ENCODE peak calls at places on chromosome 20, in eight cellular contexts. T is foreskin keratinocyte, K is heart left ventricle, O is activated B cell treated with CpG ODN at 0.5 μM for 24 hours, L is suprapubic skin, H is neural crest cell, Q is astrocyte, B is sigmoid colon. P is an unnamed sample.

GRCh38 chr20:57598491-57598890 is 21.7 kb downstream of the ZBP1 start:
- DNase-seq in T (no peak), K (no peak), O (no peak), L (no peak), H (no peak), Q (no peak), B (no peak), P (no peak)

GRCh38 chr20:18613553-18613952 is 25.7 kb downstream of the DTD1 start:
- DNase-seq in T (peak), K (no peak), O (no peak), L (no peak), H (no peak), Q (no peak), B (no peak), P (no peak)

GRCh38 chr20:4829494-4830211 is 107.9 kb downstream of the PRND start:
- DNase-seq in T (no peak), K (peak), O (no peak), L (no peak), H (no peak), Q (no peak), B (peak), P (no peak)

GRCh38 chr20:58312836-58313235 is 3.3 kb downstream of the RAB22A start:
- DNase-seq in T (peak), K (no peak), O (no peak), L (no peak), H (no peak), Q (no peak), B (no peak), P (peak)

GRCh38 chr20:18223399-18223798 is 64.9 kb upstream of the ZNF133 start:
- DNase-seq in T (peak), K (no peak), O (no peak), L (no peak), H (no peak), Q (no peak), B (no peak), P (no peak)

GRCh38 chr20:54068966-54069365 is 1.4 kb downstream of the BCAS1 start:
- DNase-seq in T (no peak), K (no peak), O (no peak), L (no peak), H (no peak), Q (no peak), B (no peak), P (no peak)

GRCh38 chr20:34549929-34550305 is 8.6 kb upstream of the MAP1LC3A start:
- DNase-seq in T (no peak), K (no peak), O (no peak), L (no peak), H (no peak), Q (no peak), B (no peak), P (no peak)

GRCh38 chr20:38724603-38725457 is 544 bp downstream of the SLC32A1 start:
- DNase-seq in T (no peak), K (no peak), O (no peak), L (no peak), H (no peak), Q (no peak), B (no peak), P (no peak)

GRCh38 chr20:51275816-51276215 is 252.9 kb upstream of the KCNG1 start:
- DNase-seq in T (no peak), K (no peak), O (no peak), L (no peak), H (no peak), Q (peak), B (no peak), P (no peak)

GRCh38 chr20:52047811-52048302 is 143.7 kb downstream of the ZFP64 start:
- DNase-seq in T (no peak), K (no peak), O (no peak), L (no peak), H (no peak), Q (peak), B (no peak), P (peak)

GRCh38 chr20:62952373-62953166 is at the start of gene SLC17A9:
- DNase-seq in T (no peak), K (peak), O (peak), L (peak), H (no peak), Q (peak), B (peak), P (peak)

GRCh38 chr20:61692476-61692875 is 373.2 kb downstream of the TAF4 start:
- DNase-seq in T (no peak), K (no peak), O (no peak), L (no peak), H (no peak), Q (no peak), B (no peak), P (no peak)

GRCh38 chr20:10762216-10762615 is 88.4 kb upstream of the JAG1 start:
- DNase-seq in T (no peak), K (no peak), O (no peak), L (no peak), H (no peak), Q (no peak), B (no peak), P (no peak)

GRCh38 chr20:58447733-58448391 is 58.8 kb downstream of the VAPB start:
- DNase-seq in T (no peak), K (peak), O (no peak), L (no peak), H (peak), Q (peak), B (no peak), P (peak)

GRCh38 chr20:57470212-57470522 is 54.8 kb downstream of the CTCFL start:
- DNase-seq in T (no peak), K (no peak), O (no peak), L (peak), H (no peak), Q (no peak), B (peak), P (no peak)

GRCh38 chr20:15185913-15186312 is 848.5 kb upstream of the FLRT3 start:
- DNase-seq in T (no peak), K (no peak), O (no peak), L (no peak), H (no peak), Q (no peak), B (no peak), P (no peak)

GRCh38 chr20:38573381-38573780 is 7.6 kb upstream of the ADIG start:
- DNase-seq in T (no peak), K (no peak), O (no peak), L (no peak), H (no peak), Q (no peak), B (no peak), P (no peak)

GRCh38 chr20:62590301-62591121 is 51.8 kb upstream of the SLCO4A1 start:
- DNase-seq in T (peak), K (no peak), O (no peak), L (no peak), H (no peak), Q (peak), B (no peak), P (no peak)

GRCh38 chr20:39960522-39961420 is 728.3 kb downstream of the MAFB start:
- DNase-seq in T (no peak), K (peak), O (no peak), L (no peak), H (no peak), Q (no peak), B (peak), P (no peak)

GRCh38 chr20:34069341-34070078 is 42.5 kb downstream of the EIF2S2 start:
- DNase-seq in T (peak), K (peak), O (no peak), L (peak), H (peak), Q (peak), B (peak), P (peak)

GRCh38 chr20:62580052-62580451 is 62.3 kb upstream of the SLCO4A1 start:
- DNase-seq in T (no peak), K (peak), O (no peak), L (no peak), H (no peak), Q (no peak), B (no peak), P (no peak)

GRCh38 chr20:51583073-51583472 is 40.6 kb upstream of the NFATC2 start:
- DNase-seq in T (no peak), K (no peak), O (no peak), L (no peak), H (no peak), Q (no peak), B (no peak), P (no peak)

GRCh38 chr20:16944753-16945152 is 196.6 kb downstream of the OTOR start:
- DNase-seq in T (no peak), K (no peak), O (no peak), L (no peak), H (no peak), Q (peak), B (no peak), P (no peak)

GRCh38 chr20:52137850-52138249 is 53.7 kb downstream of the ZFP64 start:
- DNase-seq in T (no peak), K (no peak), O (no peak), L (no peak), H (no peak), Q (no peak), B (no peak), P (no peak)

GRCh38 chr20:32902456-32903420 is 44.0 kb downstream of the EFCAB8 start:
- DNase-seq in T (peak), K (peak), O (peak), L (no peak), H (peak), Q (peak), B (peak), P (peak)

GRCh38 chr20:62819494-62820174 is 2.8 kb downstream of the COL9A3 start:
- DNase-seq in T (no peak), K (no peak), O (no peak), L (no peak), H (no peak), Q (no peak), B (no peak), P (no peak)

GRCh38 chr20:35511814-35512420 is 17.5 kb downstream of the C20orf173 start:
- DNase-seq in T (peak), K (no peak), O (no peak), L (no peak), H (peak), Q (peak), B (no peak), P (no peak)

GRCh38 chr20:44324343-44324742 is 12.5 kb upstream of the R3HDML start:
- DNase-seq in T (peak), K (no peak), O (no peak), L (no peak), H (no peak), Q (no peak), B (no peak), P (no peak)

GRCh38 chr20:51434556-51435256 is 107.8 kb downstream of the NFATC2 start:
- DNase-seq in T (peak), K (no peak), O (no peak), L (no peak), H (no peak), Q (peak), B (no peak), P (no peak)

GRCh38 chr20:9059931-9060330 is 9.0 kb upstream of the PLCB4 start:
- DNase-seq in T (peak), K (no peak), O (no peak), L (no peak), H (no peak), Q (peak), B (no peak), P (no peak)

GRCh38 chr20:40683221-40683893 is 5.7 kb downstream of the MAFB start:
- DNase-seq in T (peak), K (peak), O (no peak), L (peak), H (no peak), Q (peak), B (no peak), P (no peak)

GRCh38 chr20:16003310-16003709 is 569.9 kb downstream of the KIF16B start:
- DNase-seq in T (no peak), K (no peak), O (no peak), L (no peak), H (no peak), Q (no peak), B (no peak), P (no peak)

GRCh38 chr20:56974499-56975250 is 291.8 kb downstream of the BMP7 start:
- DNase-seq in T (peak), K (no peak), O (no peak), L (no peak), H (peak), Q (peak), B (no peak), P (peak)

GRCh38 chr20:52103911-52104545 is 87.6 kb downstream of the ZFP64 start:
- DNase-seq in T (peak), K (no peak), O (no peak), L (no peak), H (no peak), Q (peak), B (peak), P (peak)

GRCh38 chr20:51651921-51652549 is 109.5 kb upstream of the NFATC2 start:
- DNase-seq in T (no peak), K (no peak), O (no peak), L (no peak), H (no peak), Q (no peak), B (no peak), P (no peak)

GRCh38 chr20:17761612-17762011 is 61.8 kb downstream of the BANF2 start:
- DNase-seq in T (no peak), K (no peak), O (no peak), L (no peak), H (no peak), Q (peak), B (no peak), P (no peak)

GRCh38 chr20:24683676-24684075 is 214.2 kb downstream of the SYNDIG1 start:
- DNase-seq in T (no peak), K (no peak), O (no peak), L (peak), H (no peak), Q (no peak), B (peak), P (no peak)

GRCh38 chr20:46267108-46267820 is 41.0 kb downstream of the CDH22 start:
- DNase-seq in T (no peak), K (no peak), O (no peak), L (no peak), H (no peak), Q (no peak), B (no peak), P (no peak)

GRCh38 chr20:46265539-46265938 is 42.8 kb downstream of the CDH22 start:
- DNase-seq in T (no peak), K (no peak), O (no peak), L (no peak), H (no peak), Q (no peak), B (no peak), P (no peak)

GRCh38 chr20:46268662-46269061 is 39.6 kb downstream of the CDH22 start:
- DNase-seq in T (no peak), K (no peak), O (no peak), L (no peak), H (no peak), Q (no peak), B (no peak), P (no peak)

GRCh38 chr20:46269372-46269771 is 38.9 kb downstream of the CDH22 start:
- DNase-seq in T (no peak), K (no peak), O (no peak), L (no peak), H (no peak), Q (no peak), B (no peak), P (no peak)

GRCh38 chr20:46268131-46268611 is 40.1 kb downstream of the CDH22 start:
- DNase-seq in T (no peak), K (no peak), O (no peak), L (no peak), H (peak), Q (no peak), B (no peak), P (no peak)
- TF ChIP-seq CTCF in T (no peak), K (no peak), O (no peak), L (no peak), H (no peak), Q (no peak), B (no peak), P (no peak)

GRCh38 chr20:59560588-59561227 is 43.6 kb upstream of the PHACTR3 start:
- DNase-seq in T (no peak), K (no peak), O (no peak), L (no peak), H (no peak), Q (no peak), B (no peak), P (no peak)

GRCh38 chr20:59559863-59560262 is 44.5 kb upstream of the PHACTR3 start:
- DNase-seq in T (no peak), K (no peak), O (no peak), L (no peak), H (no peak), Q (no peak), B (no peak), P (no peak)

GRCh38 chr20:59559024-59559817 is 45.1 kb upstream of the PHACTR3 start:
- DNase-seq in T (no peak), K (no peak), O (no peak), L (no peak), H (no peak), Q (no peak), B (no peak), P (no peak)

GRCh38 chr20:59561614-59562277 is 42.6 kb upstream of the PHACTR3 start:
- DNase-seq in T (no peak), K (no peak), O (no peak), L (no peak), H (no peak), Q (no peak), B (no peak), P (no peak)

DNA sequence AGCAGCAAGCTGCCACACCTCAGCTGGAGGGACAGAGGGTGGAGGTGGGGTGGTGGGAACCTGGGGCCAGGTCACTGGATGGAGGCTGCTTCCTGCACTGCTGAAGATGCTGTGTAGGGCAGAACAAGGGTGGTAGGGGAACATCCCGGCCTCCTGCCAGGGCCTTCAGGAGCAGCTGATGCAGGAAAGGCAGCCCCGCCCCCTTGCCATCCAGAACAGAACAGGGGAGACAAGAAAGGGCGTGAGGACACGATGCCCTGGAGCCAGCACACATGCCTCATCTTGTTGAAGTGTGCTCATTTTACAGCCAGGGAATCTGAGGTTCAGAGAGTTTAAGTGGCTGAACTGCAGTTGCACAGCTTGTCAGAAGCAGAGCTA is 43.1 kb upstream of the PHACTR3 start:
- DNase-seq in T (peak), K (no peak), O (no peak), L (peak), H (no peak), Q (no peak), B (no peak), P (no peak)
- TF ChIP-seq CTCF in T (no peak), K (no peak), O (no peak), L (no peak), H (no peak), Q (no peak), B (no peak), P (no peak)

GRCh38 chr20:36666181-36666740 is 20.3 kb upstream of the SLA2 start:
- DNase-seq in T (peak), K (no peak), O (no peak), L (no peak), H (no peak), Q (no peak), B (no peak), P (no peak)
- TF ChIP-seq CTCF in T (peak), K (peak), O (no peak), L (no peak), H (peak), Q (no peak), B (no peak), P (no peak)

DNA sequence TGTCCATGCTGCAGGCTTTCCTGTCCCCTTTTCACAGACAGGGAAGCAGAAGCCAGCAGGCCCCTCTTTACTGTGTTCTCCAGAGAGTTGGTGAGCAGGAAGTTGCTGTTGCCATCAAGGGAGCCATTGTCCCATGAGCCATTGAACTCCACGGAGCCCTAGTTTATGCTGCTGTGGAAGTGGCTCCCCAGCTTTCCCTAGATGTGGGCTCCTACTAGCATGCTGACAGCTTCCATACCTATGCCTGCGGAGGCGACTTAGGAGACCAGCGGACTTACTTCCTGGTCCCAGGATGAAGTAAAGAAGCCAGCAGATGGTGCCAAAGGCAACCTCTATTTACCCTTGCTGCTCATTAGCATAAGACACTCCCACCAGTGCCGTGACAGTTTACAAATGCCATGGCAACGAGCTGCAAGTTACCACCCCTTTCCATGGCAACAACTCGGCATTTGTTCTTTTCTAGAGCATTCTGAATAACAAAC is 30.8 kb upstream of the FKBP1A start:
- DNase-seq in T (peak), K (no peak), O (no peak), L (no peak), H (peak), Q (peak), B (no peak), P (peak)
- TF ChIP-seq CTCF in T (peak), K (no peak), O (no peak), L (no peak), H (peak), Q (peak), B (no peak), P (no peak)

GRCh38 chr20:49935746-49936152 is 448 bp upstream of the RNF114 start:
- DNase-seq in T (no peak), K (no peak), O (no peak), L (no peak), H (no peak), Q (no peak), B (no peak), P (no peak)

GRCh38 chr20:49938173-49939163 is 2.3 kb downstream of the RNF114 start:
- DNase-seq in T (peak), K (peak), O (no peak), L (peak), H (no peak), Q (peak), B (peak), P (no peak)

GRCh38 chr20:49937023-49937929 is 1.1 kb downstream of the RNF114 start:
- DNase-seq in T (peak), K (no peak), O (no peak), L (no peak), H (no peak), Q (no peak), B (peak), P (peak)

GRCh38 chr20:49941456-49941855 is 5.3 kb downstream of the RNF114 start:
- DNase-seq in T (no peak), K (no peak), O (no peak), L (no peak), H (no peak), Q (no peak), B (peak), P (no peak)

GRCh38 chr20:49936153-49937022 is at the start of gene RNF114:
- DNase-seq in T (peak), K (peak), O (peak), L (peak), H (peak), Q (peak), B (peak), P (peak)
- TF ChIP-seq CTCF in T (peak), K (no peak), O (no peak), L (no peak), H (no peak), Q (no peak), B (no peak), P (no peak)

GRCh38 chr20:23243791-23244190 is 106.8 kb upstream of the NXT1 start:
- DNase-seq in T (no peak), K (no peak), O (no peak), L (no peak), H (no peak), Q (no peak), B (no peak), P (no peak)

GRCh38 chr20:23244207-23244915 is 106.2 kb upstream of the NXT1 start:
- DNase-seq in T (no peak), K (no peak), O (no peak), L (no peak), H (no peak), Q (no peak), B (no peak), P (no peak)

GRCh38 chr20:23246682-23247664 is 103.6 kb upstream of the NXT1 start:
- DNase-seq in T (no peak), K (peak), O (no peak), L (no peak), H (no peak), Q (no peak), B (no peak), P (no peak)

GRCh38 chr20:23244916-23245552 is 105.6 kb upstream of the NXT1 start:
- DNase-seq in T (no peak), K (no peak), O (no peak), L (no peak), H (no peak), Q (no peak), B (no peak), P (no peak)

GRCh38 chr20:23245553-23246128 is 105.0 kb upstream of the NXT1 start:
- DNase-seq in T (peak), K (peak), O (no peak), L (no peak), H (peak), Q (no peak), B (no peak), P (peak)
- TF ChIP-seq CTCF in T (peak), K (peak), O (no peak), L (peak), H (peak), Q (peak), B (peak), P (no peak)

P was measured in activated CD8-positive, alpha-beta T cell treated with anti-CD3 and anti-CD28 coated beads for 36 hours.